ENCODE peak calls at places on chromosome X, in six cellular contexts. E, F, N, G, H and P are unnamed samples.

GRCh38 chrX:135740683-135741149 is 27.3 kb downstream of the CT45A3 start:
- DNase-seq in E (no peak), F (peak; percentile 14), N (peak; percentile 55), G (peak; percentile 3), H (peak; percentile 57), P (peak; percentile 71)

GRCh38 chrX:119181491-119181890 is 53.9 kb upstream of the KIAA1210 start:
- DNase-seq in E (no peak), F (no peak), N (no peak), G (no peak), H (peak; percentile 62), P (no peak)

GRCh38 chrX:140053841-140054240 is 88.5 kb upstream of the CXorf66 start:
- DNase-seq in E (no peak), F (no peak), N (no peak), G (no peak), H (no peak), P (no peak)

GRCh38 chrX:13345037-13345436 is 25.2 kb upstream of the ATXN3L start:
- DNase-seq in E (no peak), F (no peak), N (no peak), G (no peak), H (no peak), P (no peak)

GRCh38 chrX:38175140-38175539 is 45.5 kb downstream of the SRPX start:
- DNase-seq in E (peak; percentile 18), F (no peak), N (peak; percentile 52), G (peak; percentile 2), H (peak; percentile 48), P (peak; percentile 51)

GRCh38 chrX:134715930-134716619 is 57.8 kb upstream of the PLAC1 start:
- DNase-seq in E (peak; percentile 16), F (no peak), N (no peak), G (no peak), H (no peak), P (no peak)

GRCh38 chrX:130669233-130669632 is 233.8 kb downstream of the ENOX2 start:
- DNase-seq in E (no peak), F (no peak), N (no peak), G (no peak), H (no peak), P (no peak)

GRCh38 chrX:20596856-20597255 is 330.1 kb upstream of the RPS6KA3 start:
- DNase-seq in E (no peak), F (no peak), N (no peak), G (no peak), H (no peak), P (no peak)

GRCh38 chrX:39445336-39445735 is 644.1 kb downstream of the MID1IP1 start:
- DNase-seq in E (no peak), F (peak; percentile 20), N (peak; percentile 22), G (peak; percentile 18), H (peak; percentile 23), P (peak; percentile 16)

GRCh38 chrX:108168961-108169740 is 77.6 kb downstream of the ATG4A start:
- DNase-seq in E (no peak), F (no peak), N (no peak), G (no peak), H (no peak), P (no peak)

GRCh38 chrX:125628435-125628834 is 308.8 kb downstream of the TEX13C start:
- DNase-seq in E (no peak), F (no peak), N (no peak), G (no peak), H (no peak), P (no peak)